ENCODE peak calls at places on chromosomes 12 and 14, in five cellular contexts. O is bronchial epithelial cell, S is astrocyte of the spinal cord, L is fibroblast of the conjunctiva, T is activated B cell treated with CpG ODN at 0.5 μM for 24 hours. A is an unnamed sample.

GRCh38 chr14:102592969-102593840 is 756 bp downstream of the RCOR1 start:
- DNase-seq in O (no peak), L (no peak), S (peak; percentile 33), T (peak; percentile 63), A (peak; percentile 41)

GRCh38 chr14:76863724-76864407 is 37.7 kb downstream of the LRRC74A start:
- DNase-seq in T (no peak), S (no peak), O (peak; percentile 12), L (no peak), A (peak; percentile 43)

GRCh38 chr12:113333877-113334785 is 778 bp downstream of the SLC8B1 start:
- DNase-seq in T (no peak), S (no peak), L (no peak), O (peak; percentile 15), A (peak; percentile 28)

GRCh38 chr14:57066887-57067513 is 201.7 kb downstream of the EXOC5 start:
- DNase-seq in S (peak; percentile 7), O (peak; percentile 10), T (no peak), L (peak; percentile 3), A (peak; percentile 37)

GRCh38 chr14:94121485-94121884 is 7.9 kb downstream of the IFI27L2 start:
- DNase-seq in L (no peak), T (no peak), S (no peak), O (no peak), A (no peak)

GRCh38 chr12:58529114-58529665 is 391.1 kb downstream of the LRIG3 start:
- DNase-seq in T (no peak), L (peak; percentile 47), O (peak; percentile 93), S (peak; percentile 86), A (peak; percentile 74)

GRCh38 chr14:68939893-68940613 is 39.0 kb downstream of the ACTN1 start:
- DNase-seq in L (peak; percentile 90), S (peak; percentile 99), O (peak; percentile 94), T (no peak), A (peak; percentile 98)

GRCh38 chr12:59938190-59938962 is 342.5 kb downstream of the SLC16A7 start:
- DNase-seq in L (no peak), O (no peak), S (no peak), T (no peak), A (no peak)

GRCh38 chr14:45177081-45177480 is 41.4 kb downstream of the FANCM start:
- DNase-seq in T (no peak), L (peak; percentile 79), O (peak; percentile 68), S (peak; percentile 58), A (no peak)

GRCh38 chr14:92475451-92476187 is 38.0 kb upstream of the RIN3 start:
- DNase-seq in S (no peak), O (no peak), T (no peak), L (peak; percentile 70), A (peak; percentile 52)

GRCh38 chr12:31650927-31651326 is 8.6 kb upstream of the ETFBKMT start:
- DNase-seq in S (no peak), O (peak; percentile 18), L (no peak), T (no peak), A (no peak)

GRCh38 chr12:69553626-69554248 is 31.5 kb upstream of the CCT2 start:
- DNase-seq in L (no peak), T (no peak), S (peak; percentile 75), O (peak; percentile 87), A (peak; percentile 60)

GRCh38 chr12:91331371-91331770 is 148.8 kb upstream of the DCN start:
- DNase-seq in L (no peak), T (no peak), S (no peak), O (no peak), A (no peak)

GRCh38 chr12:64560395-64561301 is 49.6 kb upstream of the RASSF3 start:
- DNase-seq in S (peak; percentile 97), O (peak; percentile 89), L (peak; percentile 97), T (no peak), A (peak; percentile 69)

GRCh38 chr14:66541627-66542026 is 33.7 kb downstream of the GPHN start:
- DNase-seq in L (no peak), T (no peak), O (no peak), S (no peak), A (no peak)

GRCh38 chr12:75953312-75953906 is 78.2 kb downstream of the PHLDA1 start:
- DNase-seq in T (no peak), S (peak; percentile 69), L (no peak), O (peak; percentile 67), A (no peak)

GRCh38 chr12:124554429-124555029 is 12.9 kb downstream of the NCOR2 start:
- DNase-seq in T (no peak), L (no peak), O (no peak), S (no peak), A (no peak)

GRCh38 chr14:103501041-103501870 is 21.4 kb downstream of the CKB start:
- DNase-seq in T (no peak), S (no peak), O (no peak), L (no peak), A (no peak)

GRCh38 chr12:622420-622819 is 40.8 kb downstream of the NINJ2 start:
- DNase-seq in L (no peak), O (peak; percentile 45), S (no peak), T (no peak), A (peak; percentile 81)

GRCh38 chr12:118625050-118625675 is 248.8 kb downstream of the SUDS3 start:
- DNase-seq in L (no peak), O (no peak), S (no peak), T (no peak), A (no peak)

GRCh38 chr14:79293482-79293881 is 917.8 kb downstream of the DIO2 start:
- DNase-seq in O (no peak), S (no peak), L (no peak), T (no peak), A (no peak)

GRCh38 chr12:6229224-6229748 is 29.1 kb downstream of the CD9 start:
- DNase-seq in S (no peak), O (peak; percentile 62), T (no peak), L (no peak), A (no peak)

GRCh38 chr14:24329736-24330135 is 5.1 kb downstream of the ADCY4 start:
- DNase-seq in S (no peak), L (no peak), O (no peak), T (no peak), A (no peak)

GRCh38 chr12:110001596-110001995 is 2.4 kb downstream of the ANKRD13A start:
- DNase-seq in O (peak; percentile 94), S (peak; percentile 72), T (no peak), L (no peak), A (no peak)

GRCh38 chr12:62117041-62117440 is 143.2 kb upstream of the USP15 start:
- DNase-seq in L (no peak), O (no peak), S (no peak), T (no peak), A (no peak)

GRCh38 chr12:26831959-26832816 is 806 bp downstream of the ITPR2 start:
- DNase-seq in S (peak; percentile 75), L (peak; percentile 37), T (peak; percentile 64), O (peak; percentile 75), A (peak; percentile 87)

GRCh38 chr12:90280564-90281058 is 572.0 kb upstream of the ATP2B1 start:
- DNase-seq in T (no peak), O (peak; percentile 29), L (no peak), S (peak; percentile 29), A (peak; percentile 51)

GRCh38 chr12:117114784-117115183 is 15.6 kb upstream of the TESC start:
- DNase-seq in L (no peak), O (no peak), S (no peak), T (no peak), A (no peak)

GRCh38 chr12:22719745-22720144 is 94.8 kb downstream of the ETNK1 start:
- DNase-seq in S (no peak), O (no peak), T (no peak), L (no peak), A (no peak)

GRCh38 chr12:132142679-132143327 is 1.3 kb downstream of the DDX51 start:
- DNase-seq in S (no peak), T (no peak), L (no peak), O (no peak), A (no peak)

GRCh38 chr12:57147641-57147944 is 174 bp upstream of the LRP1-AS start:
- DNase-seq in L (no peak), O (no peak), T (no peak), S (peak; percentile 58), A (peak; percentile 44)

A was measured in endothelial cell of umbilical vein.